ENCODE peak calls at places on chromosomes 11 and 22, in nine cellular contexts. C is activated CD8-positive, alpha-beta memory T cell treated with anti-CD3 and anti-CD28 coated beads for 1 hour; Y is stimulated activated naive CD4-positive, alpha-beta T cell; B is chondrocyte; W is A549; K is posterior cingulate gyrus; D is psoas muscle; I is activated CD4-positive, CD25-positive, alpha-beta regulatory T cell; R is adrenal gland. A is an unnamed sample.

GRCh38 chr11:84607975-84608787 is 1019.0 kb downstream of the DLG2 start:
- DNase-seq in C (no peak), Y (no peak), B (no peak), W (no peak), K (no peak), D (no peak), I (no peak), R (no peak), A (no peak)

GRCh38 chr11:125063429-125064043 is 431 bp downstream of the SLC37A2 start:
- DNase-seq in C (no peak), Y (peak), B (no peak), W (no peak), K (no peak), D (no peak), I (no peak), R (no peak), A (no peak)

GRCh38 chr11:3722100-3722499 is 50.9 kb upstream of the CHRNA10 start:
- DNase-seq in C (no peak), Y (no peak), B (no peak), W (no peak), K (no peak), D (no peak), I (no peak), R (no peak), A (no peak)

GRCh38 chr11:28529046-28529445 is 420.9 kb downstream of the METTL15 start:
- DNase-seq in C (no peak), Y (no peak), B (no peak), W (no peak), K (no peak), D (no peak), I (no peak), R (no peak), A (no peak)

GRCh38 chr11:94245121-94245520 is 59.3 kb upstream of the IZUMO1R start:
- DNase-seq in C (no peak), Y (no peak), B (no peak), W (no peak), K (no peak), D (no peak), I (no peak), R (no peak), A (no peak)

GRCh38 chr11:131491503-131491902 is 121.1 kb downstream of the NTM start:
- DNase-seq in C (no peak), Y (no peak), B (no peak), W (no peak), K (no peak), D (no peak), I (no peak), R (no peak), A (no peak)

GRCh38 chr11:58926251-58926650 is 13.0 kb upstream of the GLYATL1 start:
- DNase-seq in C (no peak), Y (no peak), B (no peak), W (no peak), K (no peak), D (no peak), I (no peak), R (no peak), A (no peak)

GRCh38 chr11:29707924-29708323 is 308.9 kb downstream of the KCNA4 start:
- DNase-seq in C (no peak), Y (no peak), B (no peak), W (no peak), K (no peak), D (no peak), I (no peak), R (no peak), A (no peak)

GRCh38 chr22:42062506-42063190 is 8.0 kb downstream of the NAGA start:
- DNase-seq in C (no peak), Y (no peak), B (peak), W (no peak), K (no peak), D (no peak), I (no peak), R (no peak), A (no peak)

GRCh38 chr22:32573991-32574390 is 99.4 kb downstream of the FBXO7 start:
- DNase-seq in C (no peak), Y (no peak), B (no peak), W (no peak), K (no peak), D (peak), I (no peak), R (no peak), A (no peak)

GRCh38 chr11:37087650-37088572 is 489.9 kb upstream of the RAG2 start:
- DNase-seq in C (no peak), Y (no peak), B (no peak), W (no peak), K (no peak), D (no peak), I (no peak), R (no peak), A (no peak)

A was measured in head of caudate nucleus.